ENCODE peak calls at places on chromosomes 6 and 20, in six cellular contexts. G, T, X, R, N and P are unnamed samples.

GRCh38 chr6:2857580-2858337 is 16.1 kb upstream of the SERPINB1 start:
- DNase-seq in G (no peak), T (no peak), X (no peak), R (no peak), N (peak), P (peak)

GRCh38 chr6:11245406-11245990 is 13.0 kb upstream of the NEDD9 start:
- DNase-seq in G (no peak), T (no peak), X (no peak), R (no peak), N (no peak), P (no peak)

GRCh38 chr6:41039060-41039998 is at the start of gene UNC5CL:
- DNase-seq in G (peak), T (peak), X (peak), R (peak), N (peak), P (peak)

GRCh38 chr6:16491666-16492322 is 253.4 kb downstream of the GMPR start:
- DNase-seq in G (no peak), T (no peak), X (no peak), R (no peak), N (no peak), P (no peak)

GRCh38 chr6:3226422-3227362 is 761 bp downstream of the TUBB2B start:
- DNase-seq in G (peak), T (no peak), X (no peak), R (no peak), N (no peak), P (no peak)

GRCh38 chr6:146905313-146905712 is 298.9 kb upstream of the STXBP5 start:
- DNase-seq in G (no peak), T (no peak), X (peak), R (no peak), N (peak), P (no peak)

GRCh38 chr6:166998256-166999144 is 697 bp upstream of the CEP43 start:
- DNase-seq in G (peak), T (peak), X (peak), R (peak), N (no peak), P (peak)

GRCh38 chr6:133553652-133554051 is 312.5 kb downstream of the EYA4 start:
- DNase-seq in G (peak), T (no peak), X (peak), R (peak), N (peak), P (peak)

GRCh38 chr6:108968325-108968724 is 120.1 kb downstream of the ARMC2 start:
- DNase-seq in G (peak), T (no peak), X (no peak), R (no peak), N (no peak), P (no peak)

GRCh38 chr6:84052204-84052882 is 18.8 kb downstream of the MRAP2 start:
- DNase-seq in G (peak), T (no peak), X (no peak), R (no peak), N (no peak), P (no peak)

GRCh38 chr6:20158691-20159090 is 53.6 kb downstream of the MBOAT1 start:
- DNase-seq in G (no peak), T (no peak), X (no peak), R (no peak), N (no peak), P (no peak)

GRCh38 chr6:112272799-112273198 is 18.4 kb upstream of the LAMA4 start:
- DNase-seq in G (no peak), T (no peak), X (no peak), R (no peak), N (no peak), P (no peak)

GRCh38 chr6:74066168-74066871 is 370.3 kb downstream of the CD109 start:
- DNase-seq in G (no peak), T (no peak), X (no peak), R (no peak), N (no peak), P (no peak)

GRCh38 chr6:44052419-44053011 is 74.7 kb downstream of the MRPL14 start:
- DNase-seq in G (peak), T (no peak), X (no peak), R (peak), N (no peak), P (no peak)

GRCh38 chr6:36615018-36615761 is 21.0 kb downstream of the SRSF3 start:
- DNase-seq in G (peak), T (peak), X (no peak), R (peak), N (peak), P (no peak)

GRCh38 chr20:9660236-9660868 is 146.0 kb downstream of the LAMP5 start:
- DNase-seq in G (peak), T (no peak), X (no peak), R (no peak), N (no peak), P (no peak)

GRCh38 chr6:44080561-44081521 is 46.4 kb downstream of the MRPL14 start:
- DNase-seq in G (no peak), T (peak), X (no peak), R (no peak), N (no peak), P (no peak)

GRCh38 chr20:40232288-40232687 is 456.7 kb downstream of the MAFB start:
- DNase-seq in G (no peak), T (no peak), X (no peak), R (no peak), N (no peak), P (no peak)

GRCh38 chr20:49724637-49725606 is 11.2 kb upstream of the B4GALT5 start:
- DNase-seq in G (no peak), T (no peak), X (no peak), R (peak), N (no peak), P (no peak)

GRCh38 chr20:21175433-21175832 is 49.6 kb downstream of the KIZ start:
- DNase-seq in G (no peak), T (no peak), X (no peak), R (no peak), N (no peak), P (no peak)

GRCh38 chr6:150894935-150895686 is 29.6 kb downstream of the MTHFD1L start:
- DNase-seq in G (no peak), T (no peak), X (no peak), R (no peak), N (no peak), P (no peak)

GRCh38 chr20:51354769-51355319 is 187.7 kb downstream of the NFATC2 start:
- DNase-seq in G (no peak), T (no peak), X (no peak), R (no peak), N (no peak), P (no peak)

GRCh38 chr6:45610832-45611231 is 233.1 kb upstream of the SUPT3H start:
- DNase-seq in G (no peak), T (no peak), X (no peak), R (no peak), N (no peak), P (no peak)

GRCh38 chr6:31190488-31190887 is 20.0 kb upstream of the POU5F1 start:
- DNase-seq in G (no peak), T (no peak), X (no peak), R (no peak), N (no peak), P (no peak)

DNA sequence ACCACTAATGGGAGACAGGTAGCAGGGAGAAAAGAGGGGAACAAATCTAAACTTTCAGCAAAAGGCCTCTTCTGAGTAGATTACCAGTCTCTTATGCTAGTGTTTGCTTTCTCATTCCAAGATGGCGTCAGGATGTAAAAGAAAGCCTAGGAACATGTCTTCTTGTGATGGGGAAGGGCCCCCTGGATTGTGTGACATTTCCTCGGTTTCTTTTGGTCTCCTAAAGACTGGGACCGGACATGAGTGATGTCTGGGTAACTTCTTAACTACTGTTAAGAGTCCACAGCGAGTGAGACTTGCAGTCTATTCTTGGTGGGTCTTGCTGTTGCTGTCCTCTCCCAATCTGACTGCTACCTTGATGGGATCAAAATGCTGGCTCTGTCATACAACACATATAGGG is 60.3 kb downstream of the ADGRB3 start:
- DNase-seq in G (no peak), T (no peak), X (no peak), R (no peak), N (no peak), P (no peak)
- H3K4me3 ChIP-seq in G (no peak), T (no peak), X (no peak), R (no peak), N (no peak), P (no peak)

GRCh38 chr20:34312544-34313217 is 9.5 kb upstream of the AHCY start:
- DNase-seq in G (peak), T (peak), X (peak), R (peak), N (peak), P (peak)
- TF ChIP-seq POLR2AphosphoS5 in G (no peak), T (no peak), X (peak), R (peak), N (no peak), P (peak)

GRCh38 chr20:24468401-24469115 is 871 bp upstream of the SYNDIG1 start:
- DNase-seq in G (no peak), T (no peak), X (no peak), R (no peak), N (no peak), P (no peak)

GRCh38 chr20:24472426-24472825 is 3.0 kb downstream of the SYNDIG1 start:
- DNase-seq in G (no peak), T (no peak), X (no peak), R (no peak), N (no peak), P (no peak)

GRCh38 chr20:24470031-24470781 is 777 bp downstream of the SYNDIG1 start:
- DNase-seq in G (peak), T (no peak), X (no peak), R (no peak), N (no peak), P (no peak)

GRCh38 chr20:24470782-24471582 is 1.6 kb downstream of the SYNDIG1 start:
- DNase-seq in G (peak), T (no peak), X (no peak), R (no peak), N (no peak), P (no peak)

GRCh38 chr20:24469116-24470030 is at the start of gene SYNDIG1:
- DNase-seq in G (peak), T (no peak), X (no peak), R (no peak), N (no peak), P (no peak)
- H3K4me3 ChIP-seq in G (peak), T (peak), X (peak), R (no peak), N (no peak), P (peak)

DNA sequence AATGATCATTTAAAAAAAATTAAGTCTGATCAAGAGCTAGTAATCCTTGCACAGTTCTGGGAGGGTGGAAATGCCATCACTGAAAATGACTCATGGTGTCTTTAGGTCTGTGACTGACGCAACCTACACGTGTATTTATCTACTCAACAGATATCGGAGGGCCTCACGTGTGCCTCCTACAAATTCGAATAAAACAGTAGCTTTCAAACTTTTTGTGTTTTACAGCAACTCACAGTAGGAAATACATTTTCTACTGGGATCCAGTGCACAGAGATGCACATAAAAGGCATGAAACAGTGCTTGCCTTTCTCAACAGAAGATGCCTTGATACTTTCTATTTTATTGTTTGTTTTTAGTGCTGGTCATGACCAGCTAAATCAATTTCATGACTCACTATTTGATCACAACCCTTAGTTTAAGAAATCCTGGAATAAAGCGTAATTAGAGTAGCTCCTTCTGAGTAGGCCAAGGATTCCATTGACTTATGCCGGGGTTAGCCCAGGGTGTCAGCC is 210.0 kb upstream of the SNX9 start:
- DNase-seq in G (no peak), T (no peak), X (no peak), R (no peak), N (peak), P (no peak)
- TF ChIP-seq POLR2AphosphoS5 in G (no peak), T (no peak), X (no peak), R (no peak), N (no peak), P (peak)

DNA sequence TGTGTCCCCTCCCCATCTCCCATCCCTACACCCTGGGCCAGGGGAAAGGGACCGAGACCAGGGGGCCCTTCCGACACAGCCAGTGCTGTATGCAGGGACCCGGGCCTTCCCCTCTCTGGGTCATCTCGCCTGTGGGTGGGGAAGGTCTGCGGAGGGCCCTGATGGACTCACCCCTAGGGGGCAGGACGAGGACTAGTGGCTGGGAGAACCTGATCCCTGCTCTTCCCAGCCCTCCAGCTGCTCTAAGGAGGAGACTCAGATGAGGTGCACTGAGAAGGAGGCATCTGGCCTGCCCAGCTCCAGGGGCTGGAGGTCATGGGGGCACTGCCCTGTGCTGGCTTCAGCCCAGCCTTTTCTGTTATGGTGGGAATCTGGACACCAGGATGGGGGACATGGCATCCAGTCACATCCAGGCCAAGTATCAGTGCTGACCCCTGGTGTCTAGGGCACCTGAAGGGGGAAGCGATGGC is 735 bp downstream of the MYL9 start:
- DNase-seq in G (peak), T (no peak), X (no peak), R (peak), N (peak), P (peak)
- H3K4me3 ChIP-seq in G (peak), T (peak), X (peak), R (peak), N (peak), P (peak)